ENCODE peak calls at places on chromosomes 2 and 18, in six cellular contexts. H is mesenchymal stem cell, O is H9, L is neuronal stem cell, D is trophoblast cell, E is H1. R is an unnamed sample.

GRCh38 chr2:222180619-222181018 is 118.2 kb downstream of the PAX3 start:
- DNase-seq in O (no peak), H (no peak), D (no peak), E (no peak), L (no peak), R (no peak)

GRCh38 chr18:21996261-21996892 is 173.0 kb upstream of the GATA6 start:
- DNase-seq in D (peak), H (no peak), O (no peak), L (no peak), E (no peak), R (no peak)

GRCh38 chr2:197125000-197125399 is 185.6 kb downstream of the ANKRD44 start:
- DNase-seq in D (no peak), L (no peak), H (peak), E (no peak), O (no peak), R (peak)

GRCh38 chr2:113158884-113159553 is 14.8 kb upstream of the PSD4 start:
- DNase-seq in H (peak), L (no peak), D (peak), O (no peak), E (peak), R (peak)

GRCh38 chr2:2933421-2933820 is 444.2 kb downstream of the EIPR1 start:
- DNase-seq in L (peak), D (no peak), O (no peak), E (no peak), H (no peak), R (no peak)

GRCh38 chr2:45256173-45256866 is 247.1 kb upstream of the SIX2 start:
- DNase-seq in H (peak), E (no peak), D (no peak), L (no peak), O (no peak), R (no peak)

GRCh38 chr2:190340369-190340768 is 3.0 kb upstream of the INPP1 start:
- DNase-seq in H (peak), E (peak), L (peak), O (peak), D (no peak), R (no peak)

GRCh38 chr2:206260427-206261012 is 13.9 kb upstream of the ZDBF2 start:
- DNase-seq in L (no peak), H (peak), E (no peak), O (no peak), D (peak), R (peak)

GRCh38 chr18:58862851-58863538 is 1.7 kb upstream of the ZNF532 start:
- DNase-seq in D (peak), E (peak), O (no peak), H (peak), L (no peak), R (peak)

GRCh38 chr18:58865009-58865345 is 300 bp downstream of the ZNF532 start:
- DNase-seq in D (no peak), H (no peak), L (no peak), O (no peak), E (no peak), R (no peak)

GRCh38 chr18:58861853-58862252 is 2.8 kb upstream of the ZNF532 start:
- DNase-seq in H (no peak), E (no peak), O (no peak), L (no peak), D (no peak), R (no peak)

GRCh38 chr18:58862404-58862803 is 2.3 kb upstream of the ZNF532 start:
- DNase-seq in E (no peak), H (no peak), L (no peak), O (no peak), D (no peak), R (no peak)

DNA sequence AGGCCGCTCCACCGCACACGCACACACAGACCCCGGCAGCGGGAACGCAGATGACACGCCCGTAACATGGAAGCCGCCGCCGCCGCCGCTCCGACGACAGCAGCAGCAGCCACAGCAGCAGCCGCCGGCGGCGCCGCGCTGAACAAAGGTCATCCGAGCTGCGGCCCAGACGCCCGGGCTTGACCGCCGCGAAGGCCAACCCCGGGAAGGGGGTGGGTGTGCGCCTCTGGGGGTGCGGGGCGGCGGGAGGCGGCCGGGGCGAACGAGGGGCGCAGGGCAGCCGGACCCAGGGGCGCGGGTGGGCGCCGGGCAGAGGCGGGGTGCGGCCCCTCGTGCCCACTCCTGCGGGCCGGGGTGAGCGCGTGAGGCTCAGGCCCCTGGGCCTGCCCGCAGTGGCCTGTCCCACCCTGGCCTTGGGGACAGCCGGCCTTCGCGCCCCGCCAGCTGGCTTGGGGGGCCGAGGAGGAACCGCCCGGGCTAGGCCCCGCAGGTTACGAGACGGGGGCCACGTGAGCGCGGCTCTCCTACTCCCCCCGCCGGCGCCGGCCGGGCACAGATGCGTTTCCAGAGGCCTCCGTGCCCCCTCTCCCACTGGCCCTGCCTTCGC is 1.0 kb upstream of the ZNF532 start:
- DNase-seq in D (peak), O (no peak), H (peak), E (no peak), L (peak), R (peak)
- H3K4ac ChIP-seq in D (peak), O (no peak), H (peak), E (no peak), L (peak), R (peak)

DNA sequence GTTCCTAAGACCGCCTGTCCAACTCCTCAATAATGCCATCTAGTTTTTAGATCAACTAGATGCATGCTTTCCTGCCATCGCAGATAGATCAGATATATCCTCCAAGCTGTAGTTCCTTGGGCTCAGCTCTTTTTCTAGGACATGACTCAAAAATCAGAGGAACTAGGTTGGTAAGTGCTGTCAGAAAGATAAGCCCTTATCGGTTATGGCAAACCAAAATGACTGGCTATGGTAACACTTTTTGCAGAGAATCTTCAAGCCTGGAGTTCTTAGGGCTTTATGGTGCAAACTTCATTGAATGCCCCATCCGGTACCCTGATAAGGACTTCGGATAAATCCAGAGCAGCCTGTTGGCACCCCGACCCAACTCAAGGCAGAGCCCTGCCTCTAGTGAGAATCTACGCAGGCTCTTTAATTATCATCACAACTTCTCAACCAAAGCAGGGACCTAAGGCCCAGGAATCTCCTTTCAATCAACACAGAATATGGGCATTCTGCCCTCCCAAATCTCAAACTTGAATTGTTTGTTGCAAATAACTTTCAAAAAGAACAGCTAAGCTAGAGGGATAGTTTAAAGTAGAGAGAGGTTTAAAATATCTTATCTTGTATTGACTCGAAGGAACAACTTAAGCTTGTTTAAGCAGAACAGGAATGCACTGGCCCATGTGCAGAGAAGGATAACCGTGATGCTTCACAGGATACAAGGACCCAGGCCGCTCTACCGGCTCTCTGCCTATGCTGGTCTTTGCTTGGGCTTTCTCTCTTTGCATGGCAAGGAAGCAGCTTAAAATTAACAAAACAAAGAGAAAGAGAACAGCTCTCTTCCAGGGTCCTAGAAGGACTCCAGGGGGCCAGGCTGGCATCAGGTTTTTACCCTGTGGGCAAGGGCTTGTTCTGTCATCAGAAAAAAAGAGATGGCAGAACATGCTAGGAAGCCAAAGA is 3.4 kb upstream of the CYP1B1 start:
- DNase-seq in E (peak), O (peak), D (peak), H (no peak), L (no peak), R (no peak)
- H3K4ac ChIP-seq in E (no peak), O (no peak), D (no peak), H (peak), L (no peak), R (no peak)

GRCh38 chr2:54557601-54558187 is 101.6 kb downstream of the SPTBN1 start:
- DNase-seq in O (peak), D (peak), E (peak), H (peak), L (peak), R (no peak)
- H3K4ac ChIP-seq in O (no peak), D (peak), E (no peak), H (peak), L (no peak), R (peak)

DNA sequence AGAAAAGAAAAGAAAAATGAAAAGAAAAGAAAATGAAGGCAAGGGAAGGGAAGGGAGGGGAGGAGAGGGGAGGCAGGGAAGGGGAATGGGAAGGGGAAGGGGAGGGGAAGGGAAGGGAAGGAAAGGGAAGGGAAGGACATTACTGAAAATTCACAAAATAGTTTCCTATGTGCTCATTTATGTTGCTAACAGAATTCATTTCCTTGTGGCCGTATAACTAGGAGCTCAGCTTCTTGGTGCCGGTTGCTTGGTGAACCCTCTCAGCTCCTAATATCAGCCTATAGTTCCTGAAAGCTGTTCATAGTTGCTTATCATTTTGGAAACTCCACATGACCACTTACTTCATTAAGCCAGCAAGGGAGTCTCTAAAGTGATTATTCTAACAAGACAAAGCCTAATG is 379.8 kb upstream of the TMEFF2 start:
- DNase-seq in E (no peak), D (no peak), O (no peak), H (no peak), L (no peak), R (no peak)
- H3K4ac ChIP-seq in E (no peak), D (no peak), O (no peak), H (no peak), L (no peak), R (no peak)

GRCh38 chr2:176522271-176522670 is 253.0 kb downstream of the MTX2 start:
- DNase-seq in E (no peak), H (no peak), O (no peak), L (no peak), D (no peak), R (no peak)
- H3K4ac ChIP-seq in E (no peak), H (no peak), O (no peak), L (no peak), D (no peak), R (no peak)

GRCh38 chr2:66255136-66255535 is 179.8 kb upstream of the MEIS1 start:
- DNase-seq in E (no peak), O (no peak), D (peak), L (no peak), H (no peak), R (no peak)

GRCh38 chr2:66255871-66256270 is 179.1 kb upstream of the MEIS1 start:
- DNase-seq in E (no peak), H (no peak), D (no peak), L (no peak), O (no peak), R (no peak)

GRCh38 chr2:66251520-66251919 is 183.4 kb upstream of the MEIS1 start:
- DNase-seq in H (no peak), O (peak), D (no peak), E (no peak), L (no peak), R (no peak)

GRCh38 chr2:66252002-66252545 is 182.9 kb upstream of the MEIS1 start:
- DNase-seq in L (no peak), E (no peak), H (no peak), D (no peak), O (peak), R (no peak)
- H3K4ac ChIP-seq in L (no peak), E (no peak), H (no peak), D (no peak), O (no peak), R (no peak)

GRCh38 chr18:32909798-32910561 is 137.2 kb upstream of the KLHL14 start:
- DNase-seq in D (no peak), O (no peak), L (no peak), E (no peak), H (no peak), R (no peak)
- H3K4ac ChIP-seq in D (no peak), O (no peak), L (no peak), E (no peak), H (no peak), R (no peak)

GRCh38 chr2:5479265-5479928 is 212.8 kb upstream of the SOX11 start:
- DNase-seq in O (peak), D (no peak), L (peak), E (peak), H (no peak), R (no peak)

GRCh38 chr2:5482929-5483331 is 209.3 kb upstream of the SOX11 start:
- DNase-seq in D (no peak), H (peak), E (peak), O (peak), L (no peak), R (no peak)

DNA sequence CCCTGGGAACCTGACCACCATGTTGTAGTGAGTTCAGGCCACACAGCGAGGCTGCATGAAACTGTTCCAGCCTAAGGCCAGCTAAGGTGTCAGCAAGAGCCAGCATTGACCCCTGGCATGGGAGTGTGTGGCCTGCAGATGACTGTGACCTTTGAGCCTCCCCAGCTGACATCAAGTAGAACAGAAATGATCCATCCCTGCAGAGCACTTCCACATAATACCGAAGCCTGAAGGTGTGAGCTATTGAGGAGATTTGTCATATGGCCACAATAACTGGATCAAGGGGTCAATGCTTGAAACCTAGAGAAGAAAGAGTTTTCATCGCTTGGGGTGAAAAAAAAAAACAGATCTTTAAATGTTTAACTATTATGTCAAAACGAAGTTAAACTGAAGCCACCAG is 207.3 kb upstream of the SOX11 start:
- DNase-seq in O (no peak), L (no peak), D (no peak), H (no peak), E (no peak), R (no peak)
- H3K4ac ChIP-seq in O (no peak), L (no peak), D (no peak), H (no peak), E (no peak), R (no peak)

GRCh38 chr2:64217198-64217869 is 73.1 kb upstream of the PELI1 start:
- DNase-seq in D (no peak), H (no peak), E (no peak), O (no peak), L (no peak), R (no peak)
- H3K4ac ChIP-seq in D (no peak), H (no peak), E (no peak), O (no peak), L (no peak), R (no peak)

GRCh38 chr2:230106771-230107170 is 38.0 kb upstream of the SLC16A14 start:
- DNase-seq in H (no peak), L (no peak), E (no peak), D (no peak), O (no peak), R (no peak)
- H3K4ac ChIP-seq in H (no peak), L (no peak), E (no peak), D (no peak), O (no peak), R (no peak)